ENCODE peak calls at places on chromosomes 16 and 17, in five cellular contexts. H is CD8-positive, alpha-beta memory T cell; Z is mesenchymal stem cell; L is lower lobe of right lung; I is heart right ventricle. O is an unnamed sample. For H3K36me3, the result is how much of the 10 kb centered on the place peaks cover.

GRCh38 chr16:78289844-78290277 is 190.4 kb downstream of the WWOX start:
- DNase-seq in H (no peak), Z (no peak), L (no peak), I (no peak), O (no peak)

GRCh38 chr16:23650674-23651073 is 9.4 kb downstream of the DCTN5 start:
- DNase-seq in H (no peak), Z (no peak), L (no peak), I (no peak), O (peak)

GRCh38 chr17:27247958-27248342 is 46.0 kb upstream of the WSB1 start:
- DNase-seq in H (no peak), Z (no peak), L (no peak), I (no peak), O (no peak)

GRCh38 chr17:3990391-3991127 is 26.3 kb upstream of the ATP2A3 start:
- DNase-seq in H (no peak), Z (no peak), L (peak), I (no peak), O (no peak)

GRCh38 chr17:3935140-3935542 is 18.9 kb upstream of the P2RX1 start:
- DNase-seq in H (peak), Z (peak), L (peak), I (peak), O (peak)

GRCh38 chr17:9350083-9350482 is 225.5 kb downstream of the STX8 start:
- DNase-seq in H (no peak), Z (peak), L (no peak), I (no peak), O (no peak)

GRCh38 chr17:29126268-29126923 is 53.8 kb downstream of the MYO18A start:
- DNase-seq in H (no peak), Z (no peak), L (no peak), I (no peak), O (no peak)

GRCh38 chr16:66705790-66706505 is 9.4 kb upstream of the CMTM4 start:
- DNase-seq in H (no peak), Z (peak), L (peak), I (peak), O (no peak)

GRCh38 chr17:32298298-32298697 is 32.7 kb downstream of the RHBDL3 start:
- DNase-seq in H (no peak), Z (no peak), L (no peak), I (no peak), O (no peak)

GRCh38 chr17:76922967-76923366 is 54.8 kb downstream of the MGAT5B start:
- DNase-seq in H (no peak), Z (no peak), L (no peak), I (no peak), O (no peak)

GRCh38 chr16:58393138-58393504 is 850 bp downstream of the GINS3 start:
- DNase-seq in H (no peak), Z (peak), L (no peak), I (no peak), O (peak)

GRCh38 chr16:76081936-76082335 is 195.3 kb upstream of the CNTNAP4 start:
- DNase-seq in H (no peak), Z (no peak), L (no peak), I (no peak), O (peak)

GRCh38 chr17:76735586-76736348 is 1.4 kb downstream of the SRSF2 start:
- DNase-seq in H (no peak), Z (no peak), L (no peak), I (no peak), O (no peak)

GRCh38 chr16:85072947-85073346 is 39.3 kb downstream of the CIBAR2 start:
- DNase-seq in H (no peak), Z (no peak), L (no peak), I (peak), O (no peak)

GRCh38 chr16:88599825-88600538 is 29.8 kb downstream of the ZC3H18 start:
- DNase-seq in H (no peak), Z (no peak), L (peak), I (no peak), O (no peak)

GRCh38 chr16:77723108-77723514 is 797 bp downstream of the NUDT7 start:
- DNase-seq in H (no peak), Z (peak), L (no peak), I (peak), O (no peak)

GRCh38 chr16:17635183-17635582 is 164.4 kb upstream of the XYLT1 start:
- DNase-seq in H (no peak), Z (no peak), L (no peak), I (no peak), O (no peak)

GRCh38 chr16:68936729-68937631 is 93.6 kb downstream of the TANGO6 start:
- DNase-seq in H (no peak), Z (peak), L (no peak), I (no peak), O (peak)

GRCh38 chr16:73949574-73950348 is 346.9 kb upstream of the PSMD7 start:
- DNase-seq in H (no peak), Z (peak), L (no peak), I (peak), O (peak)

GRCh38 chr16:58634265-58634802 is 4.7 kb upstream of the CNOT1 start:
- DNase-seq in H (no peak), Z (no peak), L (no peak), I (no peak), O (no peak)

GRCh38 chr16:16019488-16019887 is 70.1 kb downstream of the ABCC1 start:
- DNase-seq in H (no peak), Z (peak), L (no peak), I (no peak), O (peak)

GRCh38 chr17:37826497-37827115 is 81.7 kb upstream of the HNF1B start:
- DNase-seq in H (no peak), Z (no peak), L (peak), I (no peak), O (no peak)

GRCh38 chr16:17211797-17212196 is 259.0 kb downstream of the XYLT1 start:
- DNase-seq in H (peak), Z (no peak), L (no peak), I (no peak), O (no peak)

DNA sequence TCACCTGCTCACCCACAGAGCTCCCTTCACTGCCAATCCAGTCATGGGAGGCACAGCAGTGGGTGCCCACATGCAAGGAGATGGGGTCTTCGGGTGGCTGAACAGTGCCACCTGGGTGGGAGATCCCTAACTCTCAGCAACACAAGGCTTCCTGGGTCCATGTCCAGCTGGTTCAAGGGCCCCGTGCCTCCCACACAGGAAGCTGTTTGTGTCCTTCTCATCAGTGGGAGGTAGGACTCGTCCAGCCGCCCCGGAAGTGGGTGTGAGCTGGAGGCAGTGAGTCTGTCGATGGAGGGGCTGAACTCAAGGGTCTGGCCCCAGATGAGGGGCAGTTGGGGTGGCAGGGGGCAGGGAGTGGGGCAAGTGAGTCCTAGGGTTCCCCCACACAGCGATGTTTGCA is 1.6 kb downstream of the FBXL16 start:
- DNase-seq in H (no peak), Z (no peak), L (no peak), I (no peak), O (no peak)
- H3K36me3 ChIP-seq in H (under half), Z (under half), L (under half), I (under half), O (under half)

GRCh38 chr16:1768767-1769401 is 2.5 kb downstream of the NME3 start:
- DNase-seq in H (no peak), Z (no peak), L (no peak), I (no peak), O (no peak)
- H3K36me3 ChIP-seq in H (under half), Z (under half), L (half or more), I (under half), O (under half)

GRCh38 chr17:78643326-78643725 is 66.1 kb upstream of the DNAH17 start:
- DNase-seq in H (no peak), Z (no peak), L (no peak), I (no peak), O (no peak)

GRCh38 chr17:78640700-78641099 is 63.5 kb upstream of the DNAH17 start:
- DNase-seq in H (no peak), Z (no peak), L (no peak), I (no peak), O (no peak)

GRCh38 chr17:78642707-78643106 is 65.5 kb upstream of the DNAH17 start:
- DNase-seq in H (no peak), Z (no peak), L (no peak), I (no peak), O (no peak)

GRCh38 chr17:78641666-78642065 is 64.5 kb upstream of the DNAH17 start:
- DNase-seq in H (no peak), Z (no peak), L (no peak), I (no peak), O (no peak)

GRCh38 chr17:78641243-78641642 is 64.0 kb upstream of the DNAH17 start:
- DNase-seq in H (no peak), Z (no peak), L (no peak), I (no peak), O (no peak)
- H3K36me3 ChIP-seq in H (under half), Z (under half), L (under half), I (under half), O (under half)

GRCh38 chr17:82602487-82602886 is 45.8 kb downstream of the WDR45B start:
- DNase-seq in H (no peak), Z (no peak), L (no peak), I (no peak), O (no peak)
- H3K36me3 ChIP-seq in H (under half), Z (half or more), L (half or more), I (under half), O (half or more)

GRCh38 chr17:61709567-61709966 is 118.5 kb upstream of the NACA2 start:
- DNase-seq in H (no peak), Z (no peak), L (no peak), I (no peak), O (no peak)
- H3K36me3 ChIP-seq in H (under half), Z (under half), L (under half), I (under half), O (under half)

DNA sequence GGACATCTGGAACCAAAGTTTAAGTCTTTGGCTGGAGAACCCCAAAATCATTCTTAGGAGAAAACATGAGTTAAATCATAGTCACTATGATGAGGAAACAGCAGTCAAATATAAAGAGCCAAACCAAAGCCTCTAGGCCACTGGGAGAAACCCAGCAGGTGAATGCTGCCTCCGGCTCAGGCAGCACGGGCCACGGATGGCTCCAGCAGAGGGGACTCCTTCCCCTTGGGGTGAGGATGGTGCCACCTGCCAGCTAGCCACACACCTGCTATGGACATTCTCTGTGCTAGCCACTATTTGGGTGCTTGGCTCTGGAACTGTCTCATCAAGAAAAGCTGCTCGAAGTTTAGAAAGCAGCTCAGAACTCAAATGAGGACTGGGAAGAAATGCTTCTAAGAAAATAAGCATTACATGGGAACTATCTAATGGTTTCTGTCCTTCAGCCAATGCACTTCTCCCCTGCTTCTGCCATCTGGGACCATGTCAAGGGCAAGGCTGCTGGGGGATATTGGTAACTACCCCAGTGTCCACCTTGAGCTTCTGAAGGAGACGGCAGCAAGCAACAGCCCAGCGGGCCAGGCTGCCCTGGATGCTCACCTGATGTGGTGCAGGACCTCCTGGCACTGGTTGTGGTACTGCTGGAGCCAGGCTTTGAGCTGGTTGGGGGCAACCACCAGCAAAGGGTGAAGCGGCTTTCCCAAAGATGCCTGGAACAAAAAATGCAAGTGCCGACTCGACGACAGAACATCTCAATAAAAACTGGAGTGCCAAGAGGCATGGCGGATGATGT is 22.5 kb downstream of the ELAC2 start:
- DNase-seq in H (no peak), Z (no peak), L (no peak), I (no peak), O (no peak)
- H3K36me3 ChIP-seq in H (half or more), Z (half or more), L (half or more), I (under half), O (half or more)

DNA sequence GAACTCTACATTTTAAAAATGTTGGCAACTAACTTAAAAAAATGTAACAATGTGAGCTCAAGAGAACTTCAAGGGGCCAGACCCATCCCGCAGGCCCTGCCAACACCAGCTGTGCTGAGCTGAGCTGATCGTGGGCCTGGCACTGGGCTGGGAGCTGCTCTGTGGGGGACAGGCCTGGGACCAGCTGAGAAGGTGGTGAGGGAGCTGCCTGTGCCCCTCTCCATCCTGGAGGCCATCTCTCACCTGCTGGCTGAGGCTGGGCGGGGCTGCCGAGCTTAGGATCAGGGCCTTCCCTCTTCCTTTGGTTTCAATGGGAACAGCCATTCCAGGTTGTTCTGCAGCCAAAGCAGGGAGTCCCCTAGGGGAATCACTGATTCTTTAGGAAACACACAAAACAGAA is 58.2 kb downstream of the IL21R start:
- DNase-seq in H (no peak), Z (no peak), L (no peak), I (no peak), O (no peak)
- H3K36me3 ChIP-seq in H (under half), Z (half or more), L (half or more), I (under half), O (under half)

GRCh38 chr17:16046966-16047365 is 47.3 kb downstream of the TTC19 start:
- DNase-seq in H (no peak), Z (no peak), L (no peak), I (no peak), O (no peak)
- H3K36me3 ChIP-seq in H (under half), Z (half or more), L (half or more), I (under half), O (under half)

O was measured in A673.